ENCODE peak calls at places on chromosome X, in eight cellular contexts. O is heart left ventricle, I is SK-N-SH, N is suprapubic skin, K is transverse colon, A is stomach, P is mammary epithelial cell, Q is right atrium auricular region. B is an unnamed sample.
A peak's percentile ranks its signal among the peaks of the same experiment; 100 is the strongest.

GRCh38 chrX:125378205-125378604 is 58.5 kb downstream of the TEX13C start:
- DNase-seq in O (no peak), I (no peak), N (no peak), K (no peak), A (no peak), P (peak; percentile 2), Q (no peak), B (no peak)

GRCh38 chrX:40866878-40867277 is 131.5 kb upstream of the MED14 start:
- DNase-seq in O (no peak), I (no peak), N (no peak), K (no peak), A (no peak), P (no peak), Q (no peak), B (no peak)

GRCh38 chrX:53715336-53715924 is 28.9 kb upstream of the HUWE1 start:
- DNase-seq in O (no peak), I (no peak), N (no peak), K (no peak), A (no peak), P (no peak), Q (no peak), B (no peak)

GRCh38 chrX:2385224-2385623 is 115.6 kb downstream of the DHRSX start:
- DNase-seq in O (no peak), I (no peak), N (no peak), K (no peak), A (no peak), P (peak; percentile 86), Q (no peak), B (no peak)

GRCh38 chrX:22742174-22742573 is 257.6 kb upstream of the DDX53 start:
- DNase-seq in O (no peak), I (no peak), N (no peak), K (no peak), A (no peak), P (peak; percentile 6), Q (no peak), B (no peak)

GRCh38 chrX:97260679-97261078 is 377.0 kb downstream of the RPA4 start:
- DNase-seq in O (no peak), I (no peak), N (no peak), K (no peak), A (no peak), P (no peak), Q (no peak), B (no peak)

GRCh38 chrX:54711735-54712134 is 86.3 kb downstream of the ITIH6 start:
- DNase-seq in O (no peak), I (no peak), N (no peak), K (no peak), A (no peak), P (no peak), Q (no peak), B (no peak)

GRCh38 chrX:129652565-129653169 is 2.1 kb downstream of the APLN start:
- DNase-seq in O (no peak), I (no peak), N (no peak), K (no peak), A (no peak), P (no peak), Q (peak; percentile 40), B (peak; percentile 56)

GRCh38 chrX:74450803-74451449 is 29.6 kb downstream of the SLC16A2 start:
- DNase-seq in O (no peak), I (no peak), N (no peak), K (no peak), A (no peak), P (peak; percentile 90), Q (no peak), B (peak; percentile 26)

GRCh38 chrX:26008042-26008441 is 130.1 kb upstream of the MAGEB18 start:
- DNase-seq in O (no peak), I (no peak), N (no peak), K (no peak), A (no peak), P (no peak), Q (no peak), B (no peak)

GRCh38 chrX:84796321-84796720 is 207.4 kb upstream of the APOOL start:
- DNase-seq in O (no peak), I (no peak), N (no peak), K (no peak), A (no peak), P (no peak), Q (no peak), B (no peak)

GRCh38 chrX:46574941-46575381 is 1.4 kb downstream of the CHST7 start:
- DNase-seq in O (peak; percentile 51), I (peak; percentile 41), N (no peak), K (no peak), A (peak; percentile 31), P (peak; percentile 51), Q (no peak), B (no peak)

GRCh38 chrX:2628751-2629315 is 62.3 kb upstream of the CD99 start:
- DNase-seq in O (no peak), I (no peak), N (no peak), K (no peak), A (no peak), P (no peak), Q (no peak), B (no peak)

GRCh38 chrX:34875204-34875603 is 67.4 kb upstream of the FAM47B start:
- DNase-seq in O (no peak), I (no peak), N (no peak), K (no peak), A (no peak), P (peak; percentile 73), Q (no peak), B (no peak)

GRCh38 chrX:30513284-30513683 is 64.3 kb downstream of the TASL start:
- DNase-seq in O (no peak), I (peak; percentile 5), N (no peak), K (no peak), A (no peak), P (no peak), Q (no peak), B (no peak)

GRCh38 chrX:17285983-17286382 is 89.0 kb upstream of the NHS start:
- DNase-seq in O (no peak), I (no peak), N (no peak), K (no peak), A (no peak), P (no peak), Q (no peak), B (no peak)

GRCh38 chrX:150767475-150768131 is 74.4 kb downstream of the MTMR1 start:
- DNase-seq in O (no peak), I (no peak), N (no peak), K (no peak), A (no peak), P (peak; percentile 58), Q (peak; percentile 58), B (no peak)

GRCh38 chrX:34299451-34299967 is 167.4 kb upstream of the FAM47A start:
- DNase-seq in O (no peak), I (no peak), N (no peak), K (no peak), A (no peak), P (no peak), Q (no peak), B (no peak)

DNA sequence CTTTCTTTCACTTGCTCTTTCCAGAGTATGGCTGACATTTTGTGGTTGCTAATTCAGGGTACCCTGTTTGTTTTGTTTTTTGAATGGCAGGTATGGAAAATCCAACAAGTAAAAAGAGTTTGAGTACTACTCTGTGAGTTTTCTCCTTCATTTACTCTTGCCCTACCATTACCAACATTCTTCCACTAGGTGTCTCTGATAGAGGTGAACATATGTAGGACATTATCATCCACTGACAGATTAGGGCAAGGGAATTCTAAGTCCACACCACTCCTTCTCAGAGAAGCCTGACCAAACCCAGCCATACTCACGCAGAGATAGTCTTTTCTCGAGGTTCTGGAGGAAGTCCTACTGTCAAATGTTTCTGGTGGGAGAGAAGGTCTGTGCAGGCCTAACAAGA is 36.7 kb upstream of the HDAC8 start:
- DNase-seq in O (no peak), I (no peak), N (no peak), K (no peak), A (no peak), P (peak; percentile 7), Q (no peak), B (no peak)
- TF ChIP-seq CTCF in O (peak; percentile 11), I (peak; percentile 35), N (no peak), K (peak; percentile 7), A (peak; percentile 27), P (peak; percentile 39), Q (no peak), B (no peak)

DNA sequence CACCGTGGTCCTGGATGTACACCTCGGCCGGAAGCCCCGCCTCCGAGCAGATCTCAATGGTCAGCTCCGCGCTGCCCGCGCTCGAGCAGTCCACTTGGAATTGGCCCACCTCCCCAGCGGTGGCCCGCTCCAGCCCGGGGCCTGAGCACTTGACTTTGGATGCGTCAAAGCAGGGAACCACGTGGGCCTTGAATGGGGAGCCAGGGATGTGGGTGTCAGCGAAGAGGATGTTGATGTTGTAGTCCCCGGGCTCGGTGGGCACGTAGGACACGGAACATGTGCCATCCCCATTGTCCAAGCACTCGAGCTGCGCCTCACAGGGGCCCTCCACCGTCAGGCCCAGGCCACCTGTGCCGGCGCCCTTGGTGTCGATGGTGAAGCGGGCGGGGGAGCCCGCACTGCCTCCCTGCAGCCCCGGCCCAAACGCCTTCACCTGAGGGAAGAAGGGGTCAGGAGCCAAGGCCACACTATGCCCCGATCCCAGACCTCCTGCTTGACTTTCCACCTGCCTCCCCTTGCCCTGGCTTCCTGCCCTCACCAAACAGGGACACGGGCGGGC is 14.2 kb downstream of the FLNA start:
- DNase-seq in O (no peak), I (no peak), N (no peak), K (no peak), A (no peak), P (no peak), Q (no peak), B (no peak)
- H3K27ac ChIP-seq in O (peak overlapping the region; percentile 76), I (no peak overlapping the region), N (no peak overlapping the region), K (peak overlapping the region; percentile 99), A (peak overlapping the region; percentile 49), P (no peak overlapping the region), Q (peak overlapping the region; percentile 12), B (peak overlapping the region; percentile 72)

GRCh38 chrX:48899078-48899410 is 1.3 kb downstream of the PQBP1 start:
- DNase-seq in O (no peak), I (no peak), N (no peak), K (no peak), A (no peak), P (no peak), Q (no peak), B (no peak)
- H3K4me3 ChIP-seq in O (no peak overlapping the region), I (no peak overlapping the region), N (peak overlapping the region; percentile 56), K (no peak overlapping the region), A (no peak overlapping the region), P (no peak overlapping the region), Q (no peak overlapping the region), B (no peak overlapping the region)

GRCh38 chrX:15600071-15600470 is 689 bp downstream of the ACE2 start:
- DNase-seq in O (no peak), I (no peak), N (no peak), K (no peak), A (no peak), P (no peak), Q (no peak), B (no peak)

GRCh38 chrX:15598031-15598430 is 2.7 kb downstream of the ACE2 start:
- DNase-seq in O (no peak), I (no peak), N (no peak), K (no peak), A (no peak), P (no peak), Q (no peak), B (no peak)

GRCh38 chrX:15594371-15594770 is 6.4 kb downstream of the ACE2 start:
- DNase-seq in O (no peak), I (no peak), N (no peak), K (no peak), A (no peak), P (no peak), Q (no peak), B (no peak)
- TF ChIP-seq CTCF in O (no peak), I (no peak), N (no peak), K (no peak), A (no peak), P (peak; percentile 43), Q (no peak), B (no peak)